ENCODE peak calls at places on chromosomes 11 and 22, in six cellular contexts. T is left ventricle myocardium inferior; N is sigmoid colon; V is GM23248; S is PC-3; M is CD8-positive, alpha-beta T cell. B is an unnamed sample. For H3K9me3 and H3K4me1, the result is how much of the 10 kb centered on the place peaks cover.

GRCh38 chr11:66268953-66269906 is 791 bp downstream of the RAB1B start:
- DNase-seq in V (peak), S (peak), M (no peak), T (no peak), N (no peak), B (peak)

GRCh38 chr11:76753950-76754349 is 29.2 kb upstream of the TSKU start:
- DNase-seq in V (no peak), M (no peak), N (peak), S (no peak), T (no peak), B (no peak)

GRCh38 chr11:2791521-2792375 is 92.0 kb upstream of the KCNQ1OT1 start:
- DNase-seq in N (peak), S (no peak), M (peak), T (peak), V (no peak), B (peak)

GRCh38 chr11:12802418-12803085 is 128.3 kb downstream of the TEAD1 start:
- DNase-seq in N (peak), T (no peak), S (peak), V (peak), M (no peak), B (no peak)

GRCh38 chr11:37320921-37321320 is 722.9 kb upstream of the RAG2 start:
- DNase-seq in N (no peak), S (peak), M (no peak), T (no peak), V (no peak), B (no peak)

GRCh38 chr11:117936973-117937372 is 7.8 kb upstream of the TMPRSS13 start:
- DNase-seq in N (no peak), T (no peak), M (no peak), V (no peak), S (no peak), B (no peak)

GRCh38 chr22:37566329-37566837 is 6.1 kb downstream of the CDC42EP1 start:
- DNase-seq in S (no peak), M (peak), N (no peak), T (no peak), V (no peak), B (peak)

GRCh38 chr11:12376259-12376971 is 956 bp upstream of the PARVA start:
- DNase-seq in T (peak), V (peak), S (no peak), N (peak), M (no peak), B (no peak)

GRCh38 chr11:19232910-19233503 is 7.7 kb downstream of the E2F8 start:
- DNase-seq in M (no peak), S (peak), V (peak), T (no peak), N (no peak), B (no peak)

GRCh38 chr11:128155590-128155989 is 431.8 kb downstream of the ETS1 start:
- DNase-seq in V (no peak), S (peak), M (no peak), T (no peak), N (no peak), B (no peak)

DNA sequence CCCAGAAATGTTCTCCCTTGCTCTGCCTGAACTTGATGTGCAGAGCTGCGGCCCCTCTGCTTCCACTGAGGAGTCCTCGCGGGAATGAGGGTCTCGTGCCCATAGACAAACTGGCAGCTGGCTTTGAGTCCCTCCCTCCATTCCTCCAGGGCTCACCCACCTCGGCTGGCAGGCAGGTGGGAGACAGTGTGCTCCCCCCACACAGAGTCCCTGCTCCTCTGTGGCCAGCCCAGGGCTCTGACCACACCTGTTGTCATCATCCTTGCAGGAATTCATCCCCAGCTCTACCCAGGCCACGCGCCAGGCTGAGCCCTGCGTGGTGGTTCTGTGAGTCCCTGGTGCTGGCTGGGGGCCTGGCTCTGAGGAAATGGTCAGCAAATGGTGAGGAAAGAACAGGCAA is 521.9 kb downstream of the TBC1D22A start:
- DNase-seq in V (no peak), T (no peak), S (no peak), M (no peak), N (no peak), B (no peak)
- H3K9me3 ChIP-seq in V (under half), T (under half), S (under half), M (under half), N (under half), B (under half)

DNA sequence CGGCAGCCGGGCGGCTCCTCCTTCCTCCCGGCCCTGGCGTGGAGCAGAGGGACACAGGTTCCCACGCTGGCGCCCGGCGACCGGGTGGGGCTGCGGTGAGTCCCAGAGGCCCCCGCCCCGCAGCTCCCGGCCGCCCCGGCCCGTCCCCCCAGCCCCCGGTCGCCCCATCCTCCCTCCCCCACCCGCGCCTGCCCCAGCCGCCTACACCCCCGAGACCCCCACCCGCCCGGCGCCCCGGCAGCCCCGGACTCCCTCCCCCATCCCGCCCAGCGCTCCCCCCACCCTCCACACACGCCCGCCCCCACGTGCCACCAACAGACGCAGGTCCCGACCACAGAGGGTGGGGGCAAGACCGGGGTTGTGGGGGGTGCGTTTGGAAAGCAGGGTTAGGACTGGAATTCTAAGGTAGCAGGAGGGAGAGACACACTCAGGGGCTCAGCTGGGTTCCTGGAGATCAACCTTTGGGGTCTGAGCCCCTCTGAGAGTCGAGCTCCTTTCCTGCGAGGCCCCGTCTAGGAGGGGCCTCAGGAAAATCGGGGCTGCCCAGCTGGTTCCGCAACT is 299 bp downstream of the PGGHG start:
- DNase-seq in M (peak), V (no peak), T (no peak), S (no peak), N (peak), B (no peak)
- H3K4me3 ChIP-seq in M (peak), V (peak), T (peak), S (no peak), N (peak), B (no peak)

GRCh38 chr22:30949934-30950660 is 18.5 kb downstream of the MORC2 start:
- DNase-seq in T (no peak), M (no peak), N (no peak), V (no peak), S (no peak), B (no peak)

GRCh38 chr22:30947821-30948454 is 20.6 kb downstream of the MORC2 start:
- DNase-seq in V (peak), T (no peak), S (peak), N (no peak), M (no peak), B (peak)

GRCh38 chr22:30946354-30946753 is 22.2 kb downstream of the MORC2 start:
- DNase-seq in S (no peak), V (no peak), M (no peak), N (no peak), T (no peak), B (no peak)

GRCh38 chr22:30947163-30947820 is 21.3 kb downstream of the MORC2 start:
- DNase-seq in M (no peak), N (no peak), V (peak), S (no peak), T (peak), B (no peak)

GRCh38 chr22:30948930-30949342 is 19.6 kb downstream of the MORC2 start:
- DNase-seq in M (no peak), N (no peak), S (no peak), V (peak), T (no peak), B (no peak)
- H3K4me1 ChIP-seq in M (half or more), N (under half), S (under half), V (under half), T (under half), B (under half)

DNA sequence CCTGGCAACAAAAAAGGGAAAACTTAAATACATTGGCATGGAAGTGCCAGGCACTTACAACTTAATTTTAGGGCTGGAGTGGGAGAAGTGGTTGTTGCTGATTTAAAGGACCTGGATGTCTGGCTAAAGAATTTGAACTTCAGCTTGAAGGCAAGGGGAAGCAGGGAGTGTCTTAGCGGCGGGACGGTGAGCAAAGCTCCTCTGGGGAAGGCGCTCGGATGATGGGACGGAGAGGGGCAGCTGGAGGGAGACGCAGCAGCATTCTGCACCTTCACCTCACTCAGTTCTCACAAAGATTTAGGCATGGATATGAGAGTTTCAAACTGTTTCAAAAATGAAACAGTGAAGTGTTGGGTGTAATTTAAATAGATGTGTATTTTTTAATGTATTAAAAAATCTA is 967.1 kb downstream of the BRD1 start:
- DNase-seq in N (peak), S (no peak), M (no peak), V (no peak), T (no peak), B (no peak)
- H3K9me3 ChIP-seq in N (under half), S (under half), M (under half), V (under half), T (under half), B (under half)

GRCh38 chr11:96567193-96567592 is 177.4 kb downstream of the JRKL start:
- DNase-seq in S (no peak), N (no peak), T (no peak), M (no peak), V (peak), B (peak)

DNA sequence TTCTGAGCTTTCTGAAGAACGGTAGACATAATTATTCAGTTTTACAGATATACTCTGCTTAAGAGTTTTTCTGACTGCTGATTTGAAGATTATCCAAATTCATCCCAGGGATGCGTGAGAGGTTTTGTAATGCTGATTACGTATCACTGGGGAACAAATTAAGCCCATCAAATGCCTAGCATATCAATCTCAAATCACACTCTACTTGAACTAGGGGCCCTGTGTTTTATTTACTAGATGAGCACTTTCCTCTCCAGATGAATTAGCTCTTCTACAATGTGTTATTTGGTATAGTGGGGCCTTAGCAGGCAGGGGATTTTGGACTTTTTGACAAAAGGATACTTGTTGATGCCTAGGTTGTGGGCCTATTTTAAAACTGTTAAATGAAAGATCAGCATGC is 177.9 kb downstream of the JRKL start:
- DNase-seq in V (no peak), M (no peak), N (no peak), S (no peak), T (no peak), B (no peak)
- H3K4me3 ChIP-seq in V (peak), M (no peak), N (no peak), S (no peak), T (peak), B (no peak)

DNA sequence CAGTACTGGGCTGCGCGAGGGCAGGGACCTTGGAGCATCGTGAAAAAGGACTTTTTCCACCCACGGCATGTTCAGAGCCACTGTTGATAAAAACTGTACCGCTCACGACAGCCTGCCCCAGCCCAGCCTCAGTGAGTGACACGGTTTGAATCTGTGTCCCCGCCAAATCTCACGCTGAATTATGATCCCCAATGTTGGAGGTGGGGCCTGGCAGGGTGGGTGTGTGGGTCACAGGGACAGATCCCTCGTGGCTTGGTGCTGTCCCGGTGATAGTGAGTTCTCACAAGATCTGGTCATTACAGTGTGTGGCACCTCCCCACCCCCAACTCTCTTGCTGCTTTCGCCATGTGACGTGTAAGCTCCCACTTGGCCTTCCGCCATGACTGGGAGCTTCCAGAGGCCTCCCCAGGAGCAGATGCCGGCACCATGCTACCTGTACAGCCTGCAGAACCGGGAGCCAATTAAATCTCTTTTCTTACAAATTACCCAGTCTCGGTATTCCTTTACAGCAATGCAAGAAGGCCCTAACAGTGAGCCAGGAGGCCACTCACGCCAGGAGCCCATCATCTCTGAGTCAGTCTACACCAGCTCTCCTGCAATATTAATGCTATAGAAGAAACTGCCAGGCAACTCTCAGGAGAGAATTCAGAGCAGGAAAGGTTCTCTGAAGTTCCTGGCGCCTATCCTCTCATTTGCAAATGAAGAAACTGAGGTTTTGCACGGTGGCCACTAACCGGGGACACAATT is 1.3 kb downstream of the TOLLIP start:
- DNase-seq in V (peak), T (no peak), S (peak), M (no peak), N (no peak), B (no peak)
- H3K4me1 ChIP-seq in V (under half), T (half or more), S (under half), M (under half), N (half or more), B (under half)

GRCh38 chr22:48744283-48744641 is 1083.4 kb downstream of the BRD1 start:
- DNase-seq in M (no peak), T (no peak), V (no peak), N (no peak), S (no peak), B (no peak)
- H3K9me3 ChIP-seq in M (under half), T (under half), V (under half), N (under half), S (under half), B (under half)